ENCODE peak calls at places on chromosome 18, in six cellular contexts. W is IMR-90; G is stimulated activated naive B cell treated with anti-CD40 and anti-IgM and Interleukin-4, amounts not matched to agents 10 μg/mL and 1 μg/mL and 100 μg/mL, for 72 hours; Q is NCI-H774; E is NCI-H510A treated with DMSO at 0.1 percent for 48 hours; D is activated T-helper 1 cell treated with anti-CD3 and anti-CD28 coated beads, Interleukin-2, amount 50 U/mL, for 16 hours. H is an unnamed sample.

GRCh38 chr18:54529444-54529843 is 61.6 kb upstream of the DYNAP start:
- DNase-seq in W (no peak), G (no peak), Q (no peak), E (no peak), D (no peak), H (no peak)

GRCh38 chr18:2572144-2572682 is 856 bp downstream of the NDC80 start:
- DNase-seq in W (no peak), G (no peak), Q (no peak), E (no peak), D (no peak), H (peak)

GRCh38 chr18:48804856-48805610 is 145.7 kb downstream of the SMAD7 start:
- DNase-seq in W (no peak), G (no peak), Q (no peak), E (no peak), D (no peak), H (no peak)

GRCh38 chr18:71212222-71212621 is 923.4 kb downstream of the SOCS6 start:
- DNase-seq in W (no peak), G (no peak), Q (no peak), E (no peak), D (no peak), H (no peak)

GRCh38 chr18:26290388-26290787 is 64.1 kb downstream of the TAF4B start:
- DNase-seq in W (no peak), G (no peak), Q (no peak), E (no peak), D (no peak), H (no peak)

GRCh38 chr18:13159579-13159978 is 59.0 kb upstream of the LDLRAD4 start:
- DNase-seq in W (peak), G (peak), Q (peak), E (peak), D (no peak), H (peak)

GRCh38 chr18:48838921-48839818 is 111.6 kb downstream of the SMAD7 start:
- DNase-seq in W (peak), G (no peak), Q (no peak), E (no peak), D (no peak), H (peak)

GRCh38 chr18:42781298-42781815 is 334.1 kb downstream of the RIT2 start:
- DNase-seq in W (no peak), G (no peak), Q (no peak), E (no peak), D (no peak), H (no peak)

GRCh38 chr18:49491534-49491856 is 4.5 kb upstream of the C18orf32 start:
- DNase-seq in W (no peak), G (no peak), Q (no peak), E (no peak), D (no peak), H (no peak)

GRCh38 chr18:62101236-62101635 is 85.6 kb downstream of the PIGN start:
- DNase-seq in W (peak), G (no peak), Q (no peak), E (no peak), D (no peak), H (peak)

GRCh38 chr18:61308009-61308408 is 25.2 kb upstream of the CDH20 start:
- DNase-seq in W (no peak), G (no peak), Q (no peak), E (no peak), D (no peak), H (no peak)

GRCh38 chr18:58590231-58590630 is 38.7 kb downstream of the ALPK2 start:
- DNase-seq in W (peak), G (no peak), Q (no peak), E (peak), D (no peak), H (peak)

GRCh38 chr18:28175930-28176673 is 828 bp downstream of the CDH2 start:
- DNase-seq in W (peak), G (no peak), Q (no peak), E (peak), D (no peak), H (peak)

GRCh38 chr18:23703057-23703986 is 14.1 kb downstream of the LAMA3 start:
- DNase-seq in W (peak), G (no peak), Q (peak), E (peak), D (no peak), H (peak)

GRCh38 chr18:44700652-44701051 is 20.0 kb downstream of the SETBP1 start:
- DNase-seq in W (no peak), G (no peak), Q (no peak), E (no peak), D (no peak), H (peak)

GRCh38 chr18:27311114-27311513 is 126.0 kb upstream of the CHST9 start:
- DNase-seq in W (no peak), G (no peak), Q (no peak), E (no peak), D (no peak), H (no peak)

GRCh38 chr18:13513015-13513414 is 213.3 kb downstream of the FAM210A start:
- DNase-seq in W (no peak), G (no peak), Q (no peak), E (peak), D (no peak), H (peak)

GRCh38 chr18:13436596-13436995 is 218.0 kb downstream of the LDLRAD4 start:
- DNase-seq in W (no peak), G (no peak), Q (no peak), E (no peak), D (no peak), H (no peak)

GRCh38 chr18:37717098-37717497 is 151.5 kb upstream of the CELF4 start:
- DNase-seq in W (no peak), G (no peak), Q (no peak), E (no peak), D (no peak), H (no peak)

GRCh38 chr18:8814206-8814605 is 108.8 kb downstream of the MTCL1 start:
- DNase-seq in W (peak), G (no peak), Q (no peak), E (no peak), D (no peak), H (peak)

GRCh38 chr18:53644799-53645471 is 579.5 kb downstream of the MBD2 start:
- DNase-seq in W (no peak), G (no peak), Q (no peak), E (no peak), D (no peak), H (no peak)

GRCh38 chr18:58781627-58782194 is 83.0 kb upstream of the ZNF532 start:
- DNase-seq in W (peak), G (peak), Q (peak), E (peak), D (peak), H (peak)

GRCh38 chr18:78330761-78331160 is 648.9 kb upstream of the SALL3 start:
- DNase-seq in W (peak), G (no peak), Q (no peak), E (no peak), D (no peak), H (no peak)

GRCh38 chr18:51211552-51211951 is 14.1 kb upstream of the MEX3C start:
- DNase-seq in W (peak), G (peak), Q (no peak), E (no peak), D (no peak), H (peak)

GRCh38 chr18:43563780-43564179 is 286.5 kb upstream of the SYT4 start:
- DNase-seq in W (peak), G (no peak), Q (peak), E (peak), D (no peak), H (peak)

GRCh38 chr18:37270046-37270665 is 295.4 kb downstream of the CELF4 start:
- DNase-seq in W (peak), G (no peak), Q (no peak), E (no peak), D (no peak), H (peak)

GRCh38 chr18:58843662-58844035 is 21.0 kb upstream of the ZNF532 start:
- DNase-seq in W (no peak), G (no peak), Q (no peak), E (no peak), D (no peak), H (no peak)

GRCh38 chr18:44130365-44130942 is 550.2 kb upstream of the SETBP1 start:
- DNase-seq in W (peak), G (peak), Q (peak), E (peak), D (no peak), H (peak)

GRCh38 chr18:76503595-76503994 is 8.6 kb upstream of the ZNF516 start:
- DNase-seq in W (no peak), G (no peak), Q (no peak), E (no peak), D (no peak), H (no peak)

GRCh38 chr18:49052891-49053644 is 102.3 kb upstream of the SMAD7 start:
- DNase-seq in W (peak), G (no peak), Q (no peak), E (no peak), D (no peak), H (peak)

GRCh38 chr18:76349067-76349715 is 145.9 kb downstream of the ZNF516 start:
- DNase-seq in W (peak), G (peak), Q (peak), E (peak), D (no peak), H (peak)

GRCh38 chr18:5720132-5720531 is 175.2 kb downstream of the TMEM200C start:
- DNase-seq in W (no peak), G (no peak), Q (no peak), E (no peak), D (no peak), H (no peak)

GRCh38 chr18:35267161-35267651 is 22.8 kb downstream of the ZSCAN30 start:
- DNase-seq in W (no peak), G (peak), Q (peak), E (peak), D (peak), H (peak)

GRCh38 chr18:34971313-34971712 is 69.9 kb upstream of the MAPRE2 start:
- DNase-seq in W (peak), G (no peak), Q (no peak), E (no peak), D (no peak), H (peak)

GRCh38 chr18:39523281-39523680 is 1957.7 kb upstream of the CELF4 start:
- DNase-seq in W (peak), G (no peak), Q (no peak), E (no peak), D (no peak), H (peak)

GRCh38 chr18:76565238-76566173 is 70.5 kb upstream of the ZNF516 start:
- DNase-seq in W (peak), G (no peak), Q (peak), E (peak), D (no peak), H (peak)